ENCODE peak calls at places on chromosome 17, in nine cellular contexts. One of them, this sample, is unnamed.

GRCh38 chr17:81064746-81065475 is 30.0 kb downstream of the BAIAP2 start:
- DNase-seq in NCI-H1092 treated with DMSO at 0.1 percent for 48 hours: no peak
- DNase-seq in NCI-H2171: no peak
- DNase-seq in amniotic stem cell: peak
- DNase-seq in H54: no peak
- DNase-seq in A549: no peak
- DNase-seq in NCI-H1105 treated with DMSO at 0.1 percent for 48 hours: no peak
- DNase-seq in fibroblast of pulmonary artery: peak
- DNase-seq in HuH-7.5: no peak
- DNase-seq in this sample: no peak

GRCh38 chr17:6110088-6110487 is 39.9 kb downstream of the WSCD1 start:
- DNase-seq in NCI-H1092 treated with DMSO at 0.1 percent for 48 hours: no peak
- DNase-seq in NCI-H2171: no peak
- DNase-seq in amniotic stem cell: no peak
- DNase-seq in H54: no peak
- DNase-seq in A549: no peak
- DNase-seq in NCI-H1105 treated with DMSO at 0.1 percent for 48 hours: no peak
- DNase-seq in fibroblast of pulmonary artery: no peak
- DNase-seq in HuH-7.5: no peak
- DNase-seq in this sample: no peak

GRCh38 chr17:61410100-61410551 is 10.5 kb downstream of the TBX2 start:
- DNase-seq in NCI-H1092 treated with DMSO at 0.1 percent for 48 hours: no peak
- DNase-seq in NCI-H2171: no peak
- DNase-seq in amniotic stem cell: no peak
- DNase-seq in H54: no peak
- DNase-seq in A549: no peak
- DNase-seq in NCI-H1105 treated with DMSO at 0.1 percent for 48 hours: no peak
- DNase-seq in fibroblast of pulmonary artery: no peak
- DNase-seq in HuH-7.5: peak
- DNase-seq in this sample: no peak

GRCh38 chr17:19244357-19244756 is 7.2 kb downstream of the EPN2 start:
- DNase-seq in NCI-H1092 treated with DMSO at 0.1 percent for 48 hours: no peak
- DNase-seq in NCI-H2171: no peak
- DNase-seq in amniotic stem cell: no peak
- DNase-seq in H54: no peak
- DNase-seq in A549: no peak
- DNase-seq in NCI-H1105 treated with DMSO at 0.1 percent for 48 hours: no peak
- DNase-seq in fibroblast of pulmonary artery: no peak
- DNase-seq in HuH-7.5: no peak
- DNase-seq in this sample: no peak

GRCh38 chr17:80491478-80492342 is 15.3 kb upstream of the NPTX1 start:
- DNase-seq in NCI-H1092 treated with DMSO at 0.1 percent for 48 hours: no peak
- DNase-seq in NCI-H2171: no peak
- DNase-seq in amniotic stem cell: no peak
- DNase-seq in H54: no peak
- DNase-seq in A549: no peak
- DNase-seq in NCI-H1105 treated with DMSO at 0.1 percent for 48 hours: no peak
- DNase-seq in fibroblast of pulmonary artery: no peak
- DNase-seq in HuH-7.5: peak
- DNase-seq in this sample: no peak

GRCh38 chr17:44284024-44284400 is 16.1 kb upstream of the SLC4A1 start:
- DNase-seq in NCI-H1092 treated with DMSO at 0.1 percent for 48 hours: no peak
- DNase-seq in NCI-H2171: no peak
- DNase-seq in amniotic stem cell: no peak
- DNase-seq in H54: no peak
- DNase-seq in A549: no peak
- DNase-seq in NCI-H1105 treated with DMSO at 0.1 percent for 48 hours: no peak
- DNase-seq in fibroblast of pulmonary artery: no peak
- DNase-seq in HuH-7.5: no peak
- DNase-seq in this sample: no peak

GRCh38 chr17:75808905-75809621 is 24.5 kb downstream of the UNK start:
- DNase-seq in NCI-H1092 treated with DMSO at 0.1 percent for 48 hours: no peak
- DNase-seq in NCI-H2171: no peak
- DNase-seq in amniotic stem cell: no peak
- DNase-seq in H54: no peak
- DNase-seq in A549: no peak
- DNase-seq in NCI-H1105 treated with DMSO at 0.1 percent for 48 hours: no peak
- DNase-seq in fibroblast of pulmonary artery: peak
- DNase-seq in HuH-7.5: no peak
- DNase-seq in this sample: no peak

GRCh38 chr17:9935408-9935807 is 30.3 kb upstream of the RCVRN start:
- DNase-seq in NCI-H1092 treated with DMSO at 0.1 percent for 48 hours: no peak
- DNase-seq in NCI-H2171: no peak
- DNase-seq in amniotic stem cell: no peak
- DNase-seq in H54: no peak
- DNase-seq in A549: no peak
- DNase-seq in NCI-H1105 treated with DMSO at 0.1 percent for 48 hours: no peak
- DNase-seq in fibroblast of pulmonary artery: no peak
- DNase-seq in HuH-7.5: no peak
- DNase-seq in this sample: no peak

GRCh38 chr17:58391302-58391984 is 25.9 kb downstream of the RNF43 start:
- DNase-seq in NCI-H1092 treated with DMSO at 0.1 percent for 48 hours: peak
- DNase-seq in NCI-H2171: peak
- DNase-seq in amniotic stem cell: no peak
- DNase-seq in H54: peak
- DNase-seq in A549: peak
- DNase-seq in NCI-H1105 treated with DMSO at 0.1 percent for 48 hours: peak
- DNase-seq in fibroblast of pulmonary artery: peak
- DNase-seq in HuH-7.5: peak
- DNase-seq in this sample: no peak

GRCh38 chr17:16944334-16945140 is 27.4 kb downstream of the TNFRSF13B start:
- DNase-seq in NCI-H1092 treated with DMSO at 0.1 percent for 48 hours: no peak
- DNase-seq in NCI-H2171: no peak
- DNase-seq in amniotic stem cell: no peak
- DNase-seq in H54: no peak
- DNase-seq in A549: no peak
- DNase-seq in NCI-H1105 treated with DMSO at 0.1 percent for 48 hours: no peak
- DNase-seq in fibroblast of pulmonary artery: no peak
- DNase-seq in HuH-7.5: no peak
- DNase-seq in this sample: no peak

GRCh38 chr17:1398900-1399299 is 1.1 kb downstream of the YWHAE start:
- DNase-seq in NCI-H1092 treated with DMSO at 0.1 percent for 48 hours: peak
- DNase-seq in NCI-H2171: no peak
- DNase-seq in amniotic stem cell: no peak
- DNase-seq in H54: no peak
- DNase-seq in A549: no peak
- DNase-seq in NCI-H1105 treated with DMSO at 0.1 percent for 48 hours: no peak
- DNase-seq in fibroblast of pulmonary artery: peak
- DNase-seq in HuH-7.5: no peak
- DNase-seq in this sample: no peak

GRCh38 chr17:559699-560378 is 154.8 kb downstream of the VPS53 start:
- DNase-seq in NCI-H1092 treated with DMSO at 0.1 percent for 48 hours: no peak
- DNase-seq in NCI-H2171: no peak
- DNase-seq in amniotic stem cell: no peak
- DNase-seq in H54: peak
- DNase-seq in A549: no peak
- DNase-seq in NCI-H1105 treated with DMSO at 0.1 percent for 48 hours: no peak
- DNase-seq in fibroblast of pulmonary artery: peak
- DNase-seq in HuH-7.5: no peak
- DNase-seq in this sample: no peak

GRCh38 chr17:34091975-34092374 is 163.1 kb upstream of the CCL2 start:
- DNase-seq in NCI-H1092 treated with DMSO at 0.1 percent for 48 hours: no peak
- DNase-seq in NCI-H2171: no peak
- DNase-seq in amniotic stem cell: no peak
- DNase-seq in H54: no peak
- DNase-seq in A549: no peak
- DNase-seq in NCI-H1105 treated with DMSO at 0.1 percent for 48 hours: no peak
- DNase-seq in fibroblast of pulmonary artery: no peak
- DNase-seq in HuH-7.5: no peak
- DNase-seq in this sample: no peak

GRCh38 chr17:7405882-7406825 is 1.5 kb upstream of the NLGN2 start:
- DNase-seq in NCI-H1092 treated with DMSO at 0.1 percent for 48 hours: no peak
- DNase-seq in NCI-H2171: no peak
- DNase-seq in amniotic stem cell: no peak
- DNase-seq in H54: no peak
- DNase-seq in A549: no peak
- DNase-seq in NCI-H1105 treated with DMSO at 0.1 percent for 48 hours: peak
- DNase-seq in fibroblast of pulmonary artery: no peak
- DNase-seq in HuH-7.5: no peak
- DNase-seq in this sample: no peak

GRCh38 chr17:74430706-74431567 is 951 bp upstream of the GPRC5C start:
- DNase-seq in NCI-H1092 treated with DMSO at 0.1 percent for 48 hours: peak
- DNase-seq in NCI-H2171: peak
- DNase-seq in amniotic stem cell: no peak
- DNase-seq in H54: peak
- DNase-seq in A549: peak
- DNase-seq in NCI-H1105 treated with DMSO at 0.1 percent for 48 hours: peak
- DNase-seq in fibroblast of pulmonary artery: peak
- DNase-seq in HuH-7.5: peak
- DNase-seq in this sample: no peak

GRCh38 chr17:81286491-81287145 is 8.5 kb downstream of the SLC38A10 start:
- DNase-seq in NCI-H1092 treated with DMSO at 0.1 percent for 48 hours: no peak
- DNase-seq in NCI-H2171: no peak
- DNase-seq in amniotic stem cell: no peak
- DNase-seq in H54: no peak
- DNase-seq in A549: no peak
- DNase-seq in NCI-H1105 treated with DMSO at 0.1 percent for 48 hours: no peak
- DNase-seq in fibroblast of pulmonary artery: no peak
- DNase-seq in HuH-7.5: no peak
- DNase-seq in this sample: no peak

GRCh38 chr17:10802487-10803284 is 1.2 kb downstream of the TMEM238L start:
- DNase-seq in NCI-H1092 treated with DMSO at 0.1 percent for 48 hours: no peak
- DNase-seq in NCI-H2171: no peak
- DNase-seq in amniotic stem cell: no peak
- DNase-seq in H54: no peak
- DNase-seq in A549: no peak
- DNase-seq in NCI-H1105 treated with DMSO at 0.1 percent for 48 hours: no peak
- DNase-seq in fibroblast of pulmonary artery: no peak
- DNase-seq in HuH-7.5: no peak
- DNase-seq in this sample: no peak

GRCh38 chr17:61150686-61151299 is 248.8 kb upstream of the TBX2 start:
- DNase-seq in NCI-H1092 treated with DMSO at 0.1 percent for 48 hours: no peak
- DNase-seq in NCI-H2171: no peak
- DNase-seq in amniotic stem cell: no peak
- DNase-seq in H54: no peak
- DNase-seq in A549: no peak
- DNase-seq in NCI-H1105 treated with DMSO at 0.1 percent for 48 hours: no peak
- DNase-seq in fibroblast of pulmonary artery: no peak
- DNase-seq in HuH-7.5: no peak
- DNase-seq in this sample: no peak

GRCh38 chr17:78986048-78986648 is 6.4 kb upstream of the LGALS3BP start:
- DNase-seq in NCI-H1092 treated with DMSO at 0.1 percent for 48 hours: peak
- DNase-seq in NCI-H2171: no peak
- DNase-seq in amniotic stem cell: no peak
- DNase-seq in H54: no peak
- DNase-seq in A549: no peak
- DNase-seq in NCI-H1105 treated with DMSO at 0.1 percent for 48 hours: no peak
- DNase-seq in fibroblast of pulmonary artery: peak
- DNase-seq in HuH-7.5: no peak
- DNase-seq in this sample: no peak

GRCh38 chr17:61313515-61314326 is 85.9 kb upstream of the TBX2 start:
- DNase-seq in NCI-H1092 treated with DMSO at 0.1 percent for 48 hours: no peak
- DNase-seq in NCI-H2171: no peak
- DNase-seq in amniotic stem cell: no peak
- DNase-seq in H54: no peak
- DNase-seq in A549: no peak
- DNase-seq in NCI-H1105 treated with DMSO at 0.1 percent for 48 hours: no peak
- DNase-seq in fibroblast of pulmonary artery: no peak
- DNase-seq in HuH-7.5: no peak
- DNase-seq in this sample: no peak

GRCh38 chr17:78318407-78318806 is 41.5 kb downstream of the SOCS3 start:
- DNase-seq in NCI-H1092 treated with DMSO at 0.1 percent for 48 hours: no peak
- DNase-seq in NCI-H2171: no peak
- DNase-seq in amniotic stem cell: no peak
- DNase-seq in H54: no peak
- DNase-seq in A549: no peak
- DNase-seq in NCI-H1105 treated with DMSO at 0.1 percent for 48 hours: no peak
- DNase-seq in fibroblast of pulmonary artery: no peak
- DNase-seq in HuH-7.5: no peak
- DNase-seq in this sample: no peak

GRCh38 chr17:68011199-68011665 is 15.0 kb upstream of the C17orf58 start:
- DNase-seq in NCI-H1092 treated with DMSO at 0.1 percent for 48 hours: peak
- DNase-seq in NCI-H2171: no peak
- DNase-seq in amniotic stem cell: no peak
- DNase-seq in H54: peak
- DNase-seq in A549: peak
- DNase-seq in NCI-H1105 treated with DMSO at 0.1 percent for 48 hours: no peak
- DNase-seq in fibroblast of pulmonary artery: peak
- DNase-seq in HuH-7.5: peak
- DNase-seq in this sample: peak

GRCh38 chr17:12789976-12790805 is 893 bp downstream of the ARHGAP44 start:
- DNase-seq in NCI-H1092 treated with DMSO at 0.1 percent for 48 hours: peak
- DNase-seq in NCI-H2171: peak
- DNase-seq in amniotic stem cell: no peak
- DNase-seq in H54: no peak
- DNase-seq in A549: no peak
- DNase-seq in NCI-H1105 treated with DMSO at 0.1 percent for 48 hours: peak
- DNase-seq in fibroblast of pulmonary artery: no peak
- DNase-seq in HuH-7.5: no peak
- DNase-seq in this sample: no peak

GRCh38 chr17:65584604-65585521 is 23.4 kb upstream of the AXIN2 start:
- DNase-seq in NCI-H1092 treated with DMSO at 0.1 percent for 48 hours: no peak
- DNase-seq in NCI-H2171: no peak
- DNase-seq in amniotic stem cell: no peak
- DNase-seq in H54: no peak
- DNase-seq in A549: no peak
- DNase-seq in NCI-H1105 treated with DMSO at 0.1 percent for 48 hours: no peak
- DNase-seq in fibroblast of pulmonary artery: no peak
- DNase-seq in HuH-7.5: no peak
- DNase-seq in this sample: no peak

GRCh38 chr17:17206149-17206912 is at the start of gene PLD6:
- DNase-seq in NCI-H1092 treated with DMSO at 0.1 percent for 48 hours: peak
- DNase-seq in NCI-H2171: peak
- DNase-seq in amniotic stem cell: peak
- DNase-seq in H54: peak
- DNase-seq in A549: peak
- DNase-seq in NCI-H1105 treated with DMSO at 0.1 percent for 48 hours: peak
- DNase-seq in fibroblast of pulmonary artery: peak
- DNase-seq in HuH-7.5: peak
- DNase-seq in this sample: peak

GRCh38 chr17:77180503-77181330 is 39.9 kb downstream of the SEC14L1 start:
- DNase-seq in NCI-H1092 treated with DMSO at 0.1 percent for 48 hours: no peak
- DNase-seq in NCI-H2171: no peak
- DNase-seq in amniotic stem cell: no peak
- DNase-seq in H54: no peak
- DNase-seq in A549: no peak
- DNase-seq in NCI-H1105 treated with DMSO at 0.1 percent for 48 hours: no peak
- DNase-seq in fibroblast of pulmonary artery: no peak
- DNase-seq in HuH-7.5: peak
- DNase-seq in this sample: no peak

GRCh38 chr17:78829477-78829876 is 11.1 kb downstream of the USP36 start:
- DNase-seq in NCI-H1092 treated with DMSO at 0.1 percent for 48 hours: no peak
- DNase-seq in NCI-H2171: no peak
- DNase-seq in amniotic stem cell: no peak
- DNase-seq in H54: no peak
- DNase-seq in A549: no peak
- DNase-seq in NCI-H1105 treated with DMSO at 0.1 percent for 48 hours: no peak
- DNase-seq in fibroblast of pulmonary artery: no peak
- DNase-seq in HuH-7.5: no peak
- DNase-seq in this sample: no peak

GRCh38 chr17:62995377-62995885 is 29.4 kb downstream of the TANC2 start:
- DNase-seq in NCI-H1092 treated with DMSO at 0.1 percent for 48 hours: peak
- DNase-seq in NCI-H2171: no peak
- DNase-seq in amniotic stem cell: no peak
- DNase-seq in H54: no peak
- DNase-seq in A549: peak
- DNase-seq in NCI-H1105 treated with DMSO at 0.1 percent for 48 hours: peak
- DNase-seq in fibroblast of pulmonary artery: peak
- DNase-seq in HuH-7.5: peak
- DNase-seq in this sample: no peak